ENCODE peak calls at places on chromosome 15, in nine cellular contexts. One of them, this sample, is unnamed.

GRCh38 chr15:98263787-98264186 is 303.3 kb downstream of the ARRDC4 start:
- DNase-seq in CD4-positive, alpha-beta T cell: no peak
- DNase-seq in AG09319: no peak
- DNase-seq in SK-N-SH: no peak
- DNase-seq in fibroblast of the aortic adventitia: no peak
- DNase-seq in left ventricle myocardium inferior: no peak
- DNase-seq in H9: no peak
- DNase-seq in H1: no peak
- DNase-seq in psoas muscle: no peak
- DNase-seq in this sample: no peak

GRCh38 chr15:52261026-52261425 is 34.6 kb downstream of the MYO5C start:
- DNase-seq in CD4-positive, alpha-beta T cell: no peak
- DNase-seq in AG09319: no peak
- DNase-seq in SK-N-SH: no peak
- DNase-seq in fibroblast of the aortic adventitia: no peak
- DNase-seq in left ventricle myocardium inferior: no peak
- DNase-seq in H9: no peak
- DNase-seq in H1: no peak
- DNase-seq in psoas muscle: no peak
- DNase-seq in this sample: no peak

GRCh38 chr15:67137951-67138935 is 72.8 kb downstream of the SMAD3 start:
- DNase-seq in CD4-positive, alpha-beta T cell: no peak
- DNase-seq in AG09319: no peak
- DNase-seq in SK-N-SH: no peak
- DNase-seq in fibroblast of the aortic adventitia: peak; percentile 48
- DNase-seq in left ventricle myocardium inferior: no peak
- DNase-seq in H9: no peak
- DNase-seq in H1: no peak
- DNase-seq in psoas muscle: no peak
- DNase-seq in this sample: no peak

GRCh38 chr15:90266061-90266431 is 574 bp downstream of the NGRN start:
- DNase-seq in CD4-positive, alpha-beta T cell: peak; percentile 45
- DNase-seq in AG09319: no peak
- DNase-seq in SK-N-SH: peak; percentile 72
- DNase-seq in fibroblast of the aortic adventitia: peak; percentile 27
- DNase-seq in left ventricle myocardium inferior: no peak
- DNase-seq in H9: no peak
- DNase-seq in H1: no peak
- DNase-seq in psoas muscle: peak; percentile 43
- DNase-seq in this sample: no peak

GRCh38 chr15:63509056-63509696 is 4.8 kb downstream of the USP3 start:
- DNase-seq in CD4-positive, alpha-beta T cell: no peak
- DNase-seq in AG09319: no peak
- DNase-seq in SK-N-SH: no peak
- DNase-seq in fibroblast of the aortic adventitia: no peak
- DNase-seq in left ventricle myocardium inferior: no peak
- DNase-seq in H9: no peak
- DNase-seq in H1: no peak
- DNase-seq in psoas muscle: no peak
- DNase-seq in this sample: no peak

GRCh38 chr15:76058714-76059319 is 968 bp upstream of the TMEM266 start:
- DNase-seq in CD4-positive, alpha-beta T cell: no peak
- DNase-seq in AG09319: no peak
- DNase-seq in SK-N-SH: peak; percentile 50
- DNase-seq in fibroblast of the aortic adventitia: peak; percentile 5
- DNase-seq in left ventricle myocardium inferior: no peak
- DNase-seq in H9: peak; percentile 52
- DNase-seq in H1: no peak
- DNase-seq in psoas muscle: no peak
- DNase-seq in this sample: no peak

GRCh38 chr15:31236184-31237041 is 90.2 kb upstream of the KLF13 start:
- DNase-seq in CD4-positive, alpha-beta T cell: no peak
- DNase-seq in AG09319: peak; percentile 88
- DNase-seq in SK-N-SH: peak; percentile 86
- DNase-seq in fibroblast of the aortic adventitia: peak; percentile 98
- DNase-seq in left ventricle myocardium inferior: peak; percentile 78
- DNase-seq in H9: no peak
- DNase-seq in H1: no peak
- DNase-seq in psoas muscle: peak; percentile 53
- DNase-seq in this sample: no peak

GRCh38 chr15:86439614-86440013 is 359.9 kb downstream of the AGBL1 start:
- DNase-seq in CD4-positive, alpha-beta T cell: no peak
- DNase-seq in AG09319: no peak
- DNase-seq in SK-N-SH: no peak
- DNase-seq in fibroblast of the aortic adventitia: no peak
- DNase-seq in left ventricle myocardium inferior: no peak
- DNase-seq in H9: no peak
- DNase-seq in H1: no peak
- DNase-seq in psoas muscle: no peak
- DNase-seq in this sample: no peak

GRCh38 chr15:61315471-61315870 is 86.4 kb upstream of the RORA start:
- DNase-seq in CD4-positive, alpha-beta T cell: no peak
- DNase-seq in AG09319: no peak
- DNase-seq in SK-N-SH: no peak
- DNase-seq in fibroblast of the aortic adventitia: no peak
- DNase-seq in left ventricle myocardium inferior: no peak
- DNase-seq in H9: no peak
- DNase-seq in H1: no peak
- DNase-seq in psoas muscle: no peak
- DNase-seq in this sample: no peak

GRCh38 chr15:70355275-70355795 is 257.6 kb upstream of the TLE3 start:
- DNase-seq in CD4-positive, alpha-beta T cell: no peak
- DNase-seq in AG09319: no peak
- DNase-seq in SK-N-SH: peak; percentile 4
- DNase-seq in fibroblast of the aortic adventitia: no peak
- DNase-seq in left ventricle myocardium inferior: no peak
- DNase-seq in H9: no peak
- DNase-seq in H1: no peak
- DNase-seq in psoas muscle: no peak
- DNase-seq in this sample: no peak

GRCh38 chr15:62607643-62608042 is 434.9 kb upstream of the TPM1 start:
- DNase-seq in CD4-positive, alpha-beta T cell: no peak
- DNase-seq in AG09319: no peak
- DNase-seq in SK-N-SH: no peak
- DNase-seq in fibroblast of the aortic adventitia: peak; percentile 29
- DNase-seq in left ventricle myocardium inferior: no peak
- DNase-seq in H9: no peak
- DNase-seq in H1: no peak
- DNase-seq in psoas muscle: no peak
- DNase-seq in this sample: no peak

GRCh38 chr15:61081028-61081322 is 148.1 kb downstream of the RORA start:
- DNase-seq in CD4-positive, alpha-beta T cell: no peak
- DNase-seq in AG09319: no peak
- DNase-seq in SK-N-SH: no peak
- DNase-seq in fibroblast of the aortic adventitia: no peak
- DNase-seq in left ventricle myocardium inferior: no peak
- DNase-seq in H9: no peak
- DNase-seq in H1: no peak
- DNase-seq in psoas muscle: no peak
- DNase-seq in this sample: no peak

GRCh38 chr15:39110746-39111145 is 470.1 kb upstream of the THBS1 start:
- DNase-seq in CD4-positive, alpha-beta T cell: no peak
- DNase-seq in AG09319: no peak
- DNase-seq in SK-N-SH: no peak
- DNase-seq in fibroblast of the aortic adventitia: no peak
- DNase-seq in left ventricle myocardium inferior: no peak
- DNase-seq in H9: no peak
- DNase-seq in H1: no peak
- DNase-seq in psoas muscle: no peak
- DNase-seq in this sample: no peak

GRCh38 chr15:41620536-41621199 is 39.5 kb upstream of the MGA start:
- DNase-seq in CD4-positive, alpha-beta T cell: no peak
- DNase-seq in AG09319: no peak
- DNase-seq in SK-N-SH: peak; percentile 18
- DNase-seq in fibroblast of the aortic adventitia: no peak
- DNase-seq in left ventricle myocardium inferior: no peak
- DNase-seq in H9: peak; percentile 66
- DNase-seq in H1: no peak
- DNase-seq in psoas muscle: no peak
- DNase-seq in this sample: no peak

GRCh38 chr15:57343526-57343925 is 32.8 kb upstream of the CGNL1 start:
- DNase-seq in CD4-positive, alpha-beta T cell: no peak
- DNase-seq in AG09319: no peak
- DNase-seq in SK-N-SH: no peak
- DNase-seq in fibroblast of the aortic adventitia: no peak
- DNase-seq in left ventricle myocardium inferior: no peak
- DNase-seq in H9: no peak
- DNase-seq in H1: no peak
- DNase-seq in psoas muscle: no peak
- DNase-seq in this sample: no peak

GRCh38 chr15:74215958-74216357 is 13.4 kb upstream of the STRA6 start:
- DNase-seq in CD4-positive, alpha-beta T cell: no peak
- DNase-seq in AG09319: no peak
- DNase-seq in SK-N-SH: no peak
- DNase-seq in fibroblast of the aortic adventitia: no peak
- DNase-seq in left ventricle myocardium inferior: no peak
- DNase-seq in H9: no peak
- DNase-seq in H1: no peak
- DNase-seq in psoas muscle: no peak
- DNase-seq in this sample: no peak

GRCh38 chr15:88021601-88022000 is 234.9 kb downstream of the NTRK3 start:
- DNase-seq in CD4-positive, alpha-beta T cell: no peak
- DNase-seq in AG09319: no peak
- DNase-seq in SK-N-SH: no peak
- DNase-seq in fibroblast of the aortic adventitia: no peak
- DNase-seq in left ventricle myocardium inferior: no peak
- DNase-seq in H9: no peak
- DNase-seq in H1: no peak
- DNase-seq in psoas muscle: no peak
- DNase-seq in this sample: no peak
- TF ChIP-seq CTCF in CD4-positive, alpha-beta T cell: no peak
- TF ChIP-seq CTCF in AG09319: no peak
- TF ChIP-seq CTCF in SK-N-SH: no peak
- TF ChIP-seq CTCF in fibroblast of the aortic adventitia: no peak
- TF ChIP-seq CTCF in left ventricle myocardium inferior: no peak
- TF ChIP-seq CTCF in H9: no peak
- TF ChIP-seq CTCF in H1: no peak
- TF ChIP-seq CTCF in psoas muscle: no peak
- TF ChIP-seq CTCF in this sample: no peak

GRCh38 chr15:58573270-58573669 is 141.5 kb downstream of the LIPC start:
- DNase-seq in CD4-positive, alpha-beta T cell: no peak
- DNase-seq in AG09319: no peak
- DNase-seq in SK-N-SH: no peak
- DNase-seq in fibroblast of the aortic adventitia: no peak
- DNase-seq in left ventricle myocardium inferior: no peak
- DNase-seq in H9: no peak
- DNase-seq in H1: no peak
- DNase-seq in psoas muscle: no peak
- DNase-seq in this sample: no peak

GRCh38 chr15:58575045-58575786 is 143.4 kb downstream of the LIPC start:
- DNase-seq in CD4-positive, alpha-beta T cell: no peak
- DNase-seq in AG09319: no peak
- DNase-seq in SK-N-SH: no peak
- DNase-seq in fibroblast of the aortic adventitia: no peak
- DNase-seq in left ventricle myocardium inferior: no peak
- DNase-seq in H9: no peak
- DNase-seq in H1: no peak
- DNase-seq in psoas muscle: no peak
- DNase-seq in this sample: no peak

GRCh38 chr15:58574612-58575011 is 142.8 kb downstream of the LIPC start:
- DNase-seq in CD4-positive, alpha-beta T cell: no peak
- DNase-seq in AG09319: no peak
- DNase-seq in SK-N-SH: no peak
- DNase-seq in fibroblast of the aortic adventitia: no peak
- DNase-seq in left ventricle myocardium inferior: no peak
- DNase-seq in H9: no peak
- DNase-seq in H1: no peak
- DNase-seq in psoas muscle: no peak
- DNase-seq in this sample: no peak

GRCh38 chr15:58572521-58572920 is 140.7 kb downstream of the LIPC start:
- DNase-seq in CD4-positive, alpha-beta T cell: no peak
- DNase-seq in AG09319: no peak
- DNase-seq in SK-N-SH: no peak
- DNase-seq in fibroblast of the aortic adventitia: no peak
- DNase-seq in left ventricle myocardium inferior: no peak
- DNase-seq in H9: no peak
- DNase-seq in H1: no peak
- DNase-seq in psoas muscle: no peak
- DNase-seq in this sample: no peak

GRCh38 chr15:58576657-58577056 is 144.9 kb downstream of the LIPC start:
- DNase-seq in CD4-positive, alpha-beta T cell: no peak
- DNase-seq in AG09319: no peak
- DNase-seq in SK-N-SH: no peak
- DNase-seq in fibroblast of the aortic adventitia: no peak
- DNase-seq in left ventricle myocardium inferior: no peak
- DNase-seq in H9: no peak
- DNase-seq in H1: no peak
- DNase-seq in psoas muscle: no peak
- DNase-seq in this sample: no peak
- TF ChIP-seq CTCF in CD4-positive, alpha-beta T cell: no peak
- TF ChIP-seq CTCF in AG09319: no peak
- TF ChIP-seq CTCF in SK-N-SH: no peak
- TF ChIP-seq CTCF in fibroblast of the aortic adventitia: no peak
- TF ChIP-seq CTCF in left ventricle myocardium inferior: no peak
- TF ChIP-seq CTCF in H9: no peak
- TF ChIP-seq CTCF in H1: no peak
- TF ChIP-seq CTCF in psoas muscle: no peak
- TF ChIP-seq CTCF in this sample: no peak

DNA sequence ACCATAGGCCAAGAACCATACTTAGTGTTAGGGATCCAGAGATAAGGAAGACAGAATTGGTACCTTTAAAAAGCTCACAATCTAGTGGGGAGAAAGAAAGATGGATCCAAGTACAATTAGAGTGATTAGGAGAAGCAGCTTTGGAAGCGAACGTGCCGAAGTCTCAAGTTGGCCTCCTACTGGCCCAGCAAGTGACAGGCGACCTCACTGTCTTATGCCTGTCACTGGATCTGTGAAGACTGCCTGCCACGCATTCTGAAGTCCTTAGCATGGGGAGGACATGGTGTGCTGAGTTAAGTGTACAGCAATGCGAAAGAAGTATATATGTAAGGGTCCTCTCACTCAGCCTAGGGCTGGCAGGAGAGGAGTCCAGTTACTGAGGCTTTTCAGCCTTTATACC is 141.0 kb downstream of the GABRB3 start:
- DNase-seq in CD4-positive, alpha-beta T cell: no peak
- DNase-seq in AG09319: no peak
- DNase-seq in SK-N-SH: no peak
- DNase-seq in fibroblast of the aortic adventitia: no peak
- DNase-seq in left ventricle myocardium inferior: no peak
- DNase-seq in H9: no peak
- DNase-seq in H1: no peak
- DNase-seq in psoas muscle: no peak
- DNase-seq in this sample: no peak
- TF ChIP-seq CTCF in CD4-positive, alpha-beta T cell: no peak
- TF ChIP-seq CTCF in AG09319: no peak
- TF ChIP-seq CTCF in SK-N-SH: no peak
- TF ChIP-seq CTCF in fibroblast of the aortic adventitia: no peak
- TF ChIP-seq CTCF in left ventricle myocardium inferior: no peak
- TF ChIP-seq CTCF in H9: peak; percentile 36
- TF ChIP-seq CTCF in H1: peak; percentile 34
- TF ChIP-seq CTCF in psoas muscle: no peak
- TF ChIP-seq CTCF in this sample: no peak

DNA sequence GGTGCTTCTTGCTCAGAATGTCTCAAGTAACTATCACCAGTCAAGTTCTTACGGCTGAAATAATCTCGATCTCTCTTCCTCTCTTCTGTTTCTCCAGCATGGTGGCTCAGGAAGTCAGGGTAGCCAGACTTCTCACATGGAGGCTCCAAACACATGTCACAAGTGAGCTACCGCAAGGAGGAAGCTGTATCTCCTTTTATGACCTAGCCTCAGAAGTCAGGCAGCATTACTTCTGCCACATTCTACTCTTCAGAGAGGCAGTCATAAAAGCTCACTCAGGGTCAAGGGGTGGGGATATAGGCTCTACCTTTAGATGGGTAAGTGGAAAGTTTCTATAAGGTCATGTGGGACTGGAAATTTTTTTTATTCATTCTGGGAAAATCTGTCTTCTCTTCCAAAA is 86.6 kb upstream of the NEO1 start:
- DNase-seq in CD4-positive, alpha-beta T cell: no peak
- DNase-seq in AG09319: no peak
- DNase-seq in SK-N-SH: no peak
- DNase-seq in fibroblast of the aortic adventitia: no peak
- DNase-seq in left ventricle myocardium inferior: no peak
- DNase-seq in H9: no peak
- DNase-seq in H1: no peak
- DNase-seq in psoas muscle: no peak
- DNase-seq in this sample: no peak
- TF ChIP-seq CTCF in CD4-positive, alpha-beta T cell: no peak
- TF ChIP-seq CTCF in AG09319: no peak
- TF ChIP-seq CTCF in SK-N-SH: no peak
- TF ChIP-seq CTCF in fibroblast of the aortic adventitia: no peak
- TF ChIP-seq CTCF in left ventricle myocardium inferior: no peak
- TF ChIP-seq CTCF in H9: no peak
- TF ChIP-seq CTCF in H1: no peak
- TF ChIP-seq CTCF in psoas muscle: no peak
- TF ChIP-seq CTCF in this sample: no peak

This sample was measured in activated B cell treated with CpG ODN at 0.5 μM for 24 hours.